ENCODE peak calls at places on chromosomes 13 and 19, in five cellular contexts. One of them, this sample, is unnamed.

GRCh38 chr13:113934576-113934975 is 39.3 kb downstream of the C13orf46 start:
- DNase-seq in ascending aorta: no peak
- DNase-seq in OCI-LY7: no peak
- DNase-seq in prostate gland: no peak
- DNase-seq in A549: no peak
- DNase-seq in this sample: no peak

GRCh38 chr13:46687810-46688209 is 109.2 kb downstream of the ESD start:
- DNase-seq in ascending aorta: no peak
- DNase-seq in OCI-LY7: no peak
- DNase-seq in prostate gland: no peak
- DNase-seq in A549: peak; percentile 36
- DNase-seq in this sample: no peak

GRCh38 chr19:56139847-56140582 is 1.1 kb upstream of the ZNF444 start:
- DNase-seq in ascending aorta: no peak
- DNase-seq in OCI-LY7: no peak
- DNase-seq in prostate gland: no peak
- DNase-seq in A549: no peak
- DNase-seq in this sample: no peak

GRCh38 chr13:40598599-40598998 is 67.8 kb downstream of the FOXO1 start:
- DNase-seq in ascending aorta: no peak
- DNase-seq in OCI-LY7: no peak
- DNase-seq in prostate gland: peak; percentile 39
- DNase-seq in A549: no peak
- DNase-seq in this sample: no peak

GRCh38 chr13:30837227-30838159 is 68.6 kb upstream of the MEDAG start:
- DNase-seq in ascending aorta: no peak
- DNase-seq in OCI-LY7: no peak
- DNase-seq in prostate gland: no peak
- DNase-seq in A549: no peak
- DNase-seq in this sample: no peak

GRCh38 chr19:47649588-47649987 is 40.7 kb downstream of the BICRA start:
- DNase-seq in ascending aorta: no peak
- DNase-seq in OCI-LY7: no peak
- DNase-seq in prostate gland: no peak
- DNase-seq in A549: no peak
- DNase-seq in this sample: no peak

GRCh38 chr13:30576528-30576927 is 41.2 kb upstream of the USPL1 start:
- DNase-seq in ascending aorta: no peak
- DNase-seq in OCI-LY7: no peak
- DNase-seq in prostate gland: peak; percentile 14
- DNase-seq in A549: no peak
- DNase-seq in this sample: peak; percentile 50

GRCh38 chr13:28047784-28048388 is 52.5 kb downstream of the FLT3 start:
- DNase-seq in ascending aorta: no peak
- DNase-seq in OCI-LY7: peak; percentile 72
- DNase-seq in prostate gland: no peak
- DNase-seq in A549: peak; percentile 22
- DNase-seq in this sample: no peak

GRCh38 chr13:46721054-46721453 is 75.9 kb downstream of the ESD start:
- DNase-seq in ascending aorta: peak; percentile 68
- DNase-seq in OCI-LY7: peak; percentile 62
- DNase-seq in prostate gland: peak; percentile 42
- DNase-seq in A549: peak; percentile 31
- DNase-seq in this sample: peak; percentile 28

GRCh38 chr19:19271828-19272599 is 1.1 kb downstream of the TM6SF2 start:
- DNase-seq in ascending aorta: no peak
- DNase-seq in OCI-LY7: no peak
- DNase-seq in prostate gland: no peak
- DNase-seq in A549: no peak
- DNase-seq in this sample: no peak

GRCh38 chr13:60347174-60347573 is 49.8 kb upstream of the TDRD3 start:
- DNase-seq in ascending aorta: no peak
- DNase-seq in OCI-LY7: no peak
- DNase-seq in prostate gland: no peak
- DNase-seq in A549: no peak
- DNase-seq in this sample: no peak

GRCh38 chr19:23762884-23763711 is 4.4 kb upstream of the ZNF681 start:
- DNase-seq in ascending aorta: peak; percentile 92
- DNase-seq in OCI-LY7: peak; percentile 84
- DNase-seq in prostate gland: peak; percentile 89
- DNase-seq in A549: no peak
- DNase-seq in this sample: peak; percentile 84

GRCh38 chr19:4322942-4323665 is 15.5 kb downstream of the STAP2 start:
- DNase-seq in ascending aorta: no peak
- DNase-seq in OCI-LY7: no peak
- DNase-seq in prostate gland: no peak
- DNase-seq in A549: peak; percentile 66
- DNase-seq in this sample: no peak

GRCh38 chr19:17421942-17422341 is 2.1 kb downstream of the MVB12A start:
- DNase-seq in ascending aorta: no peak
- DNase-seq in OCI-LY7: no peak
- DNase-seq in prostate gland: no peak
- DNase-seq in A549: no peak
- DNase-seq in this sample: no peak

GRCh38 chr19:17716309-17716929 is 2.9 kb upstream of the MAP1S start:
- DNase-seq in ascending aorta: no peak
- DNase-seq in OCI-LY7: peak; percentile 36
- DNase-seq in prostate gland: no peak
- DNase-seq in A549: no peak
- DNase-seq in this sample: no peak

GRCh38 chr19:11190501-11190900 is 6.8 kb downstream of the KANK2 start:
- DNase-seq in ascending aorta: no peak
- DNase-seq in OCI-LY7: peak; percentile 75
- DNase-seq in prostate gland: no peak
- DNase-seq in A549: no peak
- DNase-seq in this sample: no peak

GRCh38 chr19:50362656-50363424 is 2.6 kb downstream of the NAPSA start:
- DNase-seq in ascending aorta: no peak
- DNase-seq in OCI-LY7: no peak
- DNase-seq in prostate gland: no peak
- DNase-seq in A549: no peak
- DNase-seq in this sample: no peak

GRCh38 chr13:25847635-25848616 is 203.9 kb downstream of the SHISA2 start:
- DNase-seq in ascending aorta: no peak
- DNase-seq in OCI-LY7: no peak
- DNase-seq in prostate gland: no peak
- DNase-seq in A549: no peak
- DNase-seq in this sample: no peak

GRCh38 chr19:16061943-16062342 is 14.4 kb upstream of the TPM4 start:
- DNase-seq in ascending aorta: no peak
- DNase-seq in OCI-LY7: no peak
- DNase-seq in prostate gland: no peak
- DNase-seq in A549: no peak
- DNase-seq in this sample: no peak

GRCh38 chr13:20258963-20259288 is 26.8 kb upstream of the GJB6 start:
- DNase-seq in ascending aorta: no peak
- DNase-seq in OCI-LY7: no peak
- DNase-seq in prostate gland: no peak
- DNase-seq in A549: no peak
- DNase-seq in this sample: no peak

GRCh38 chr19:5193192-5193591 is 147.4 kb downstream of the PTPRS start:
- DNase-seq in ascending aorta: no peak
- DNase-seq in OCI-LY7: no peak
- DNase-seq in prostate gland: no peak
- DNase-seq in A549: no peak
- DNase-seq in this sample: no peak

GRCh38 chr13:106882222-106882621 is 314.3 kb upstream of the ARGLU1 start:
- DNase-seq in ascending aorta: no peak
- DNase-seq in OCI-LY7: no peak
- DNase-seq in prostate gland: no peak
- DNase-seq in A549: no peak
- DNase-seq in this sample: no peak

GRCh38 chr13:70842062-70842644 is 733.9 kb upstream of the KLHL1 start:
- DNase-seq in ascending aorta: no peak
- DNase-seq in OCI-LY7: no peak
- DNase-seq in prostate gland: no peak
- DNase-seq in A549: no peak
- DNase-seq in this sample: no peak

GRCh38 chr19:6632002-6632621 is 37.8 kb downstream of the TNFSF14 start:
- DNase-seq in ascending aorta: peak; percentile 84
- DNase-seq in OCI-LY7: peak; percentile 92
- DNase-seq in prostate gland: peak; percentile 76
- DNase-seq in A549: peak; percentile 79
- DNase-seq in this sample: peak; percentile 75

GRCh38 chr13:90201676-90202425 is 1145.6 kb upstream of the MIR17HG start:
- DNase-seq in ascending aorta: no peak
- DNase-seq in OCI-LY7: no peak
- DNase-seq in prostate gland: no peak
- DNase-seq in A549: no peak
- DNase-seq in this sample: no peak

GRCh38 chr19:50431343-50432220 is 1.1 kb upstream of the MYBPC2 start:
- DNase-seq in ascending aorta: peak; percentile 89
- DNase-seq in OCI-LY7: peak; percentile 87
- DNase-seq in prostate gland: peak; percentile 86
- DNase-seq in A549: peak; percentile 72
- DNase-seq in this sample: peak; percentile 89

GRCh38 chr19:15575406-15575805 is 39.6 kb upstream of the CYP4F8 start:
- DNase-seq in ascending aorta: no peak
- DNase-seq in OCI-LY7: no peak
- DNase-seq in prostate gland: no peak
- DNase-seq in A549: no peak
- DNase-seq in this sample: no peak

GRCh38 chr19:58513694-58514563 is 2.1 kb upstream of the SLC27A5 start:
- DNase-seq in ascending aorta: peak; percentile 87
- DNase-seq in OCI-LY7: peak; percentile 56
- DNase-seq in prostate gland: peak; percentile 80
- DNase-seq in A549: peak; percentile 92
- DNase-seq in this sample: peak; percentile 88
- H3K27ac ChIP-seq in ascending aorta: peak overlapping the region; percentile 24
- H3K27ac ChIP-seq in OCI-LY7: no peak overlapping the region
- H3K27ac ChIP-seq in prostate gland: peak overlapping the region; percentile 78
- H3K27ac ChIP-seq in A549: peak overlapping the region; percentile 86
- H3K27ac ChIP-seq in this sample: peak overlapping the region; percentile 56

DNA sequence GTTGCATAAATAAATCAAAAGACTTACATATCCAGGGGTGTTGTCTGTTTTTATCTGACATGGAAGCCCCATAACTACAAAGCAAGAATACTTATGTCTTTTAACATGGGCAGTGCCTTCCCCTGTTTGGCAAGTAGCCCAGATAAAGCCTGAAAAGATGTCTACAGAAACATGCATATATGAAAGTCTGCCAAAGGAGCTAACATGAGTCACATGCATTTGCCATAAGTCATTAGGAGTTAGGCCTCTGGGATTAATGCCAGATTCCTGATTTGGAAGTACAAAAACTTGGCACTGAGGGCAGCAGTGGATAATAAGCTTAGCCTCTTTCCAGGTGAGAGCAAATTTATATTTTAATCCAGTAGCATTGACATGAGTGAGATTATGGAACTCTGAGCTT is 62.0 kb downstream of the ZNF737 start:
- DNase-seq in ascending aorta: no peak
- DNase-seq in OCI-LY7: no peak
- DNase-seq in prostate gland: peak; percentile 8
- DNase-seq in A549: no peak
- DNase-seq in this sample: no peak
- H3K9me3 ChIP-seq in ascending aorta: peaks cover 8% of the 10 kb centered on the region
- H3K9me3 ChIP-seq in OCI-LY7: no peaks in the 10 kb centered on the region
- H3K9me3 ChIP-seq in prostate gland: no peaks in the 10 kb centered on the region
- H3K9me3 ChIP-seq in A549: no peaks in the 10 kb centered on the region
- H3K9me3 ChIP-seq in this sample: peaks cover 11% of the 10 kb centered on the region

GRCh38 chr19:35169226-35169995 is 14.9 kb downstream of the FXYD5 start:
- DNase-seq in ascending aorta: no peak
- DNase-seq in OCI-LY7: no peak
- DNase-seq in prostate gland: no peak
- DNase-seq in A549: no peak
- DNase-seq in this sample: no peak

GRCh38 chr19:35168261-35168660 is 13.7 kb downstream of the FXYD5 start:
- DNase-seq in ascending aorta: no peak
- DNase-seq in OCI-LY7: no peak
- DNase-seq in prostate gland: no peak
- DNase-seq in A549: no peak
- DNase-seq in this sample: no peak

GRCh38 chr19:35165200-35166058 is 10.9 kb downstream of the FXYD5 start:
- DNase-seq in ascending aorta: no peak
- DNase-seq in OCI-LY7: no peak
- DNase-seq in prostate gland: no peak
- DNase-seq in A549: no peak
- DNase-seq in this sample: no peak

GRCh38 chr19:35166100-35167063 is 11.8 kb downstream of the FXYD5 start:
- DNase-seq in ascending aorta: no peak
- DNase-seq in OCI-LY7: no peak
- DNase-seq in prostate gland: no peak
- DNase-seq in A549: no peak
- DNase-seq in this sample: no peak

DNA sequence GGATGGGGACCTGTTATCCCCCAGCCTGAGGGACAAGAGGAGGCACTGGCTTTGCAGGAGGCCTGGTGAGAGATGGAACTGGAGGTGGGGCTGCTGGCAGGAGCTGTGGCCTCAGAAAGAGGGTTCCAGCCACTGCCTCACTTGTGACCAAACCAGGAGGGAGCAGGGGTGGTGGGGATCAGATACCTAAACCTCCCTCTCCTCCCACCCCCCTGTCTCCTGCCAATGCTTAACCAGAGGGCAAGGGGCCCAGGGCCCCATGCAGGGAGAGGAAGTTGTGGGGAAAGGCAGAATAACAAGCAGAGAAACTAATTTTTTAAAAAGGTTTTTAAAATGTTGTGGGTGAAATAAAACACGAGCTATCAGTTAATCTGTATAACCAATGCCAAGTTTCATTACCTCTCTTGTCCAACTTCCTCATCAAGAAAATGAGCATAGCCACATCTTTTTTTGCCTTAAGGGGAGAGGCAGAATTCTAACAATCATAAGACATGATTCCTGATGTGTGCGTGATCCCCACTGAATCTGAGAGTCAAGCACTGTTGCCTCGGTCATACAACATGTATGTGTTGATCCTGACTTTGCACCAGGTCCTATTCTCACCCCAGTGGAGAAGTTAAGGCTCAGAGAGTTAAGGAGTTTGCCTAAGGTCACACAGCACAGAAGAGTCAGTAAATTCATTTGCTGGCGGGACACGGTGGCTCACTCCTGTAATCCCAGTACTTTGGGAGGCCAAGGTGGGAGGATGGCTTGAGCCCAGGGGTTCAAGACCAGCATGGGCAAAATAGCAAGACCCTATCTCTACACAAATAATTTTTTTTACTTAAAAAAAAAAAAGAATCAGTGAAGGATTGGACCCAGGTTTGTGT is 12.9 kb downstream of the FXYD5 start:
- DNase-seq in ascending aorta: no peak
- DNase-seq in OCI-LY7: no peak
- DNase-seq in prostate gland: no peak
- DNase-seq in A549: no peak
- DNase-seq in this sample: no peak
- TF ChIP-seq CTCF in ascending aorta: no peak
- TF ChIP-seq CTCF in OCI-LY7: no peak
- TF ChIP-seq CTCF in prostate gland: no peak
- TF ChIP-seq CTCF in A549: no peak
- TF ChIP-seq CTCF in this sample: no peak

DNA sequence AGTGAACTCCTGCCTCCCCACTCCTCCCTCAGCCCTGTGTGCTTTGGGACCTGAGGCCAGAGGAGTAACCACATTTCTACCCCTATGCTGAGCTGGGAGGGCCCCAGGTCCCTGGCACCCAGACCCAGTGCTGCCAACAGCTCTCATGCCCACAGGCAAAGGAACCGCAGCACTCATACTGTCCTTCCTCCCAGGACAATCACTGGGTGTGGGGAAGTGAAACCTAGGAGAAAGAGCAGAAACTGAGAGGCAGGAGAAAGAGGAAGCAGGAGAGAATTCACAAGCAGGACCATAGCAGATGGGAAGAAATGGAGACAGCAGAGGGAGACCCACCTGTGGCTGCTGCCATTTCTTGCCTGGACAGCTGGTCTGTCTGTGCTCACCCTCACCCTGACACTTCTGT is 18.8 kb downstream of the CCDC97 start:
- DNase-seq in ascending aorta: no peak
- DNase-seq in OCI-LY7: no peak
- DNase-seq in prostate gland: no peak
- DNase-seq in A549: no peak
- DNase-seq in this sample: no peak
- H3K27ac ChIP-seq in ascending aorta: peak overlapping the region; percentile 97
- H3K27ac ChIP-seq in OCI-LY7: peak overlapping the region; percentile 79
- H3K27ac ChIP-seq in prostate gland: no peak overlapping the region
- H3K27ac ChIP-seq in A549: peak overlapping the region; percentile 91
- H3K27ac ChIP-seq in this sample: peak overlapping the region; percentile 89